ENCODE peak calls at places on chromosomes 5 and 9, in six cellular contexts. D, S, O, B, P and K are unnamed samples.

GRCh38 chr5:181242031-181242451 is 1.7 kb downstream of the RACK1 start:
- DNase-seq in B (no peak), D (no peak), S (no peak), O (no peak), P (no peak), K (no peak)

GRCh38 chr9:120526493-120526892 is 53.5 kb downstream of the CDK5RAP2 start:
- DNase-seq in D (no peak), B (no peak), S (no peak), O (no peak), P (no peak), K (no peak)

GRCh38 chr5:6359941-6360683 is 18.2 kb downstream of the MED10 start:
- DNase-seq in D (peak), O (no peak), P (no peak), S (no peak), B (no peak), K (no peak)

GRCh38 chr5:17952231-17952630 is 318.0 kb downstream of the TAF11L14 start:
- DNase-seq in S (no peak), B (no peak), D (no peak), O (no peak), P (no peak), K (no peak)

GRCh38 chr5:89342106-89342876 is 459.3 kb upstream of the MEF2C start:
- DNase-seq in O (no peak), B (no peak), S (no peak), P (no peak), D (no peak), K (no peak)

GRCh38 chr5:59553992-59554391 is 339.5 kb downstream of the PDE4D start:
- DNase-seq in O (no peak), D (no peak), P (no peak), B (no peak), S (no peak), K (no peak)

GRCh38 chr5:175387144-175387543 is 56.8 kb downstream of the DRD1 start:
- DNase-seq in D (no peak), B (no peak), O (no peak), P (no peak), S (no peak), K (peak)

GRCh38 chr5:90983148-90983547 is 400.0 kb downstream of the ARRDC3 start:
- DNase-seq in P (no peak), B (no peak), D (peak), S (peak), O (no peak), K (no peak)

GRCh38 chr5:133154274-133155088 is 102.7 kb downstream of the HSPA4 start:
- DNase-seq in D (no peak), P (no peak), S (no peak), O (no peak), B (no peak), K (no peak)

GRCh38 chr5:17105744-17106450 is 111.5 kb upstream of the BASP1 start:
- DNase-seq in B (no peak), S (no peak), O (no peak), P (no peak), D (no peak), K (no peak)

GRCh38 chr5:57566914-57567313 is 84.3 kb upstream of the ACTBL2 start:
- DNase-seq in S (no peak), B (no peak), O (no peak), D (no peak), P (no peak), K (no peak)

GRCh38 chr9:101307041-101307440 is 77.8 kb downstream of the BAAT start:
- DNase-seq in P (no peak), O (no peak), B (no peak), D (no peak), S (no peak), K (no peak)

GRCh38 chr5:170437621-170438375 is 48.6 kb upstream of the KCNMB1 start:
- DNase-seq in O (no peak), S (no peak), D (no peak), B (no peak), P (no peak), K (no peak)

GRCh38 chr5:1180096-1180495 is 21.3 kb upstream of the SLC6A19 start:
- DNase-seq in O (no peak), B (peak), S (no peak), P (no peak), D (no peak), K (no peak)

GRCh38 chr9:129550199-129550839 is 70.6 kb downstream of the C9orf50 start:
- DNase-seq in B (peak), D (peak), O (peak), S (peak), P (peak), K (peak)

GRCh38 chr5:1208743-1209551 is 7.6 kb downstream of the SLC6A19 start:
- DNase-seq in O (no peak), P (peak), B (peak), D (peak), S (peak), K (no peak)

GRCh38 chr5:134077926-134078580 is 36.4 kb upstream of the TCF7 start:
- DNase-seq in B (no peak), D (no peak), S (no peak), P (no peak), O (no peak), K (no peak)

GRCh38 chr9:36874921-36875320 is 159.1 kb downstream of the PAX5 start:
- DNase-seq in P (no peak), O (no peak), B (no peak), S (no peak), D (no peak), K (no peak)

GRCh38 chr5:150394103-150394502 is 18.6 kb downstream of the CD74 start:
- DNase-seq in B (no peak), P (no peak), D (no peak), S (no peak), O (no peak), K (no peak)

GRCh38 chr5:59058237-59058636 is 475.4 kb downstream of the RAB3C start:
- DNase-seq in S (no peak), P (no peak), O (no peak), B (no peak), D (no peak), K (no peak)

GRCh38 chr5:73591102-73591695 is 25.7 kb downstream of the UTP15 start:
- DNase-seq in D (peak), S (peak), P (no peak), B (no peak), O (peak), K (no peak)

GRCh38 chr9:82367016-82367415 is 378.4 kb downstream of the SPATA31D1 start:
- DNase-seq in P (no peak), O (no peak), D (peak), B (no peak), S (no peak), K (no peak)

GRCh38 chr9:106653111-106653697 is 209.8 kb upstream of the ZNF462 start:
- DNase-seq in D (no peak), O (peak), B (no peak), S (no peak), P (no peak), K (no peak)

GRCh38 chr9:121168052-121168451 is 33.6 kb downstream of the RAB14 start:
- DNase-seq in O (no peak), D (no peak), P (no peak), B (no peak), S (no peak), K (no peak)

GRCh38 chr9:89996106-89996505 is 391.3 kb downstream of the GADD45G start:
- DNase-seq in O (no peak), D (no peak), B (no peak), P (no peak), S (no peak), K (no peak)

GRCh38 chr9:71675857-71676165 is 92.5 kb downstream of the CEMIP2 start:
- DNase-seq in B (no peak), S (no peak), D (no peak), P (no peak), O (no peak), K (no peak)

GRCh38 chr5:84227221-84227620 is 157.5 kb downstream of the EDIL3 start:
- DNase-seq in S (no peak), D (no peak), B (no peak), P (no peak), O (no peak), K (no peak)

GRCh38 chr9:9942764-9943424 is 669.9 kb downstream of the PTPRD start:
- DNase-seq in D (peak), O (peak), S (peak), B (no peak), P (peak), K (no peak)

GRCh38 chr5:120644516-120644915 is 180.4 kb downstream of the PRR16 start:
- DNase-seq in O (no peak), P (no peak), B (no peak), S (no peak), D (no peak), K (no peak)

GRCh38 chr5:36621985-36622384 is 15.6 kb downstream of the SLC1A3 start:
- DNase-seq in P (no peak), S (no peak), D (no peak), O (no peak), B (no peak), K (no peak)

GRCh38 chr9:100602302-100602930 is 24.5 kb downstream of the CAVIN4 start:
- DNase-seq in D (peak), B (no peak), O (peak), P (no peak), S (peak), K (no peak)

GRCh38 chr5:112548246-112548982 is 129.3 kb upstream of the EPB41L4A start:
- DNase-seq in D (no peak), S (peak), O (no peak), P (no peak), B (no peak), K (no peak)

GRCh38 chr5:112549127-112549526 is 130.1 kb upstream of the EPB41L4A start:
- DNase-seq in P (no peak), D (no peak), S (no peak), B (no peak), O (no peak), K (no peak)

GRCh38 chr5:112551437-112552018 is 132.5 kb upstream of the EPB41L4A start:
- DNase-seq in D (peak), S (peak), O (peak), B (no peak), P (no peak), K (no peak)

GRCh38 chr5:112546946-112547647 is 128.0 kb upstream of the EPB41L4A start:
- DNase-seq in O (no peak), D (no peak), S (no peak), P (no peak), B (no peak), K (no peak)

GRCh38 chr5:112549605-112550161 is 130.6 kb upstream of the EPB41L4A start:
- DNase-seq in D (no peak), B (no peak), O (no peak), S (no peak), P (no peak), K (no peak)
- TF ChIP-seq EP300 in D (no peak), B (no peak), O (no peak), S (no peak), P (no peak), K (no peak)

DNA sequence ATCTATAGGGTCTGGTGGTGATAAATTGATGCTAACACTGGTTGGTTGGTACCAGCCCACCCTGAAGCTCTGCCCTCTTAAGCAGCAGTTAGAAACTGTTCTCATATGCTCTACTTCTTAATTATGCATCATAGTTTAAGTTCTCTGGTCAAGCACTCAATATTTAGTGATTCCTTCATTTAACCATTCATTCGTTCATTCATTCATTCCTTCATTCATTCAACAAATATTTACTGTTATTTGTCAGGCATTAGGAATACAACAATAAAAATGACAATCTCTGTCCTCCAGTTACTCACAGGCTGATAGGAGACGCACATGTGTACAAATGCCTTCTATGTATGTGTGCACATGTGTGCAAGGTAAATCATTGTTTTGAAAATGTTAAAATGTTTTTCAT is 54.6 kb downstream of the TRIM32 start:
- DNase-seq in B (no peak), O (no peak), S (no peak), P (no peak), D (no peak), K (no peak)
- TF ChIP-seq EP300 in B (no peak), O (no peak), S (no peak), P (no peak), D (no peak), K (no peak)

GRCh38 chr5:165627548-165628170 is 2122.2 kb downstream of the MAT2B start:
- DNase-seq in S (no peak), D (no peak), O (no peak), P (no peak), B (no peak), K (no peak)
- TF ChIP-seq EP300 in S (no peak), D (no peak), O (no peak), P (no peak), B (no peak), K (no peak)

GRCh38 chr9:108156270-108156998 is 666.9 kb upstream of the KLF4 start:
- DNase-seq in O (no peak), P (peak), B (no peak), D (no peak), S (peak), K (no peak)

GRCh38 chr9:108153391-108153790 is 663.8 kb upstream of the KLF4 start:
- DNase-seq in D (no peak), S (no peak), O (no peak), P (no peak), B (no peak), K (no peak)

GRCh38 chr9:108149346-108149745 is 659.8 kb upstream of the KLF4 start:
- DNase-seq in P (no peak), B (no peak), O (no peak), D (no peak), S (no peak), K (no peak)

GRCh38 chr9:108151161-108151586 is 661.6 kb upstream of the KLF4 start:
- DNase-seq in O (no peak), D (no peak), P (no peak), B (no peak), S (no peak), K (no peak)

DNA sequence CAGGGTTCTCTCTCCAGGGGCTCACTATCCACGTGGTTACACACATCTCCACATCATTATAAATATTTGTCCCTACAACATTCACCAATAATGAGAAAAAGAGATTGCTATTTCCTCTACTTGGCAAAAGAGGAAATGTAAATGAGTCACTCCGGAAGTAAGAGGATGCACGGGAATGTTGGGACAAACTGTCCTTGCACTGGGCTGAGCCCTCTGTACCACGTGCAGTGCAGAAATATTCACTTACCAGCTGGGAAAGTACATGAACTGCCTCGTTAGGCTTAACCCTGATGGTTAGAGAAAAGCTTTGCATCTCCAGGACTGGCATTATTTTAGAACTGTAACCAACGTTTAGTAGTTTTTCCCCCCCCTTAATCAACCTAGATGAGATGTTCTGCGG is 661.2 kb upstream of the KLF4 start:
- DNase-seq in S (no peak), D (no peak), B (no peak), O (peak), P (no peak), K (no peak)
- TF ChIP-seq EP300 in S (no peak), D (no peak), B (peak), O (peak), P (peak), K (peak)

DNA sequence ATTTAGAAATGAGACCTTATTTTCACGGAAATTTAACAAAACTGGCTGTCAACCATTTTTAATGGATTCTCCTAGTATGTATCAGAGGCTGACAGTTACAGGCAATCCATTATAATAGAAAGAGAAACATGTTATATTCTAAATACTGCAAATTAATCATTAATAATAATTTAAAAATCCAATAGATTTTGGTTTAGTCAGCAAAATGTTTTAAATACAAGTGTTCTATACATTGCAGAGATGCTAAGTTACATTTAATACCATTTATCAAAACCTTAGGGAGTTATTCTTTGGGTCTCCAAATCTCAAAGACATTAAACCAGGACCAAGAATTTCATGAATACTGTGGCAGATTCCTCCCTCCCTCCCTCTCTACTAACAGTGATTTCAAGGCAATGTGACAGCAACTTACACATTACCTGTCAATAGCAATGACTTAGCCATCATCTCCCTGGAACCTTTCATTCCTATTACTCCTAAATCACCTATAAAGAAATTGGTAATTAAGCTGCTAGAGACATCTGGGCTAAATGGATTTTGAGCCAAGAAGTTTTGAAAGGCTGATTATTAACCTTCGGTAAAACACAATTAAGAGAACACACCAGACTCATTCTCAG is 768.5 kb upstream of the DMAC1 start:
- DNase-seq in D (no peak), B (no peak), O (no peak), S (no peak), P (no peak), K (no peak)
- TF ChIP-seq EP300 in D (no peak), B (no peak), O (no peak), S (no peak), P (no peak), K (no peak)

DNA sequence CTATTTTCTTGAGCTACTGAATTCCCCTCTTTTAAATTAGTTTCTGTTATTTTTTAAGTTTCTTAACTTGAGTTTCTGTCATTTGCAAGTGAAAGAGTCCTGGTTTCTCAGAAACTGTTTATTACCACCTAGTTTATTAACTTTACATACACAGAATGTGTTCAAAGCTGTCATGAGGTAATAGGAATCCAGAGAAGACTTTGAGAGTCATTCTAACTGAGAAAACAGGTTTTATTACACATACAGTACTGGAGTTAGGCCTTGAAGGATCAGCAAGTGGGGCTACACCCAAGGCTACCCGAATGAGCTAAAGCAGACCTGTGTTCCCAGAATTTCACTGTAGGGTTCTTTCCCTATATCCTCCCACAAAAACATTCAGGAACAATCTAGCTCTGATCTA is 33.1 kb downstream of the FAM114A2 start:
- DNase-seq in D (no peak), P (no peak), B (no peak), S (no peak), O (no peak), K (no peak)
- TF ChIP-seq EP300 in D (no peak), P (no peak), B (no peak), S (no peak), O (no peak), K (no peak)

GRCh38 chr5:10335711-10336470 is 17.6 kb upstream of the MARCHF6 start:
- DNase-seq in B (no peak), D (no peak), O (no peak), S (no peak), P (no peak), K (no peak)
- TF ChIP-seq EP300 in B (no peak), D (no peak), O (no peak), S (no peak), P (no peak), K (no peak)